ENCODE peak calls at places on chromosomes 4 and X, in five cellular contexts. R is Panc1, P is Peyer's patch, A is brain microvascular endothelial cell, S is SJSA1. Q is an unnamed sample.

GRCh38 chrX:50067435-50068292 is 133.1 kb downstream of the AKAP4 start:
- DNase-seq in R (no peak), P (peak; percentile 71), A (peak; percentile 40), S (no peak), Q (no peak)

GRCh38 chr4:183182873-183183725 is 84.0 kb downstream of the WWC2 start:
- DNase-seq in R (no peak), P (no peak), A (peak; percentile 93), S (peak; percentile 89), Q (no peak)

GRCh38 chr4:34289962-34290361 is 1954.4 kb downstream of the ARAP2 start:
- DNase-seq in R (no peak), P (no peak), A (no peak), S (no peak), Q (no peak)

GRCh38 chr4:25441519-25442117 is 64.6 kb downstream of the ANAPC4 start:
- DNase-seq in R (no peak), P (peak; percentile 75), A (peak; percentile 68), S (peak; percentile 49), Q (peak; percentile 18)

GRCh38 chr4:142404191-142404611 is 441.9 kb downstream of the INPP4B start:
- DNase-seq in R (no peak), P (no peak), A (peak; percentile 77), S (no peak), Q (peak; percentile 17)

GRCh38 chr4:33470805-33471204 is 2750.6 kb downstream of the PCDH7 start:
- DNase-seq in R (no peak), P (no peak), A (no peak), S (no peak), Q (no peak)

GRCh38 chr4:53601251-53601764 is 10.0 kb upstream of the LNX1 start:
- DNase-seq in R (no peak), P (peak; percentile 45), A (no peak), S (no peak), Q (peak; percentile 30)

GRCh38 chrX:49187028-49187394 is 838 bp upstream of the PRICKLE3 start:
- DNase-seq in R (no peak), P (no peak), A (no peak), S (no peak), Q (no peak)

GRCh38 chr4:172202480-172203076 is 389.4 kb downstream of the GALNTL6 start:
- DNase-seq in R (peak; percentile 10), P (no peak), A (peak; percentile 25), S (no peak), Q (no peak)

GRCh38 chr4:182338731-182339130 is 95.5 kb downstream of the TENM3 start:
- DNase-seq in R (no peak), P (no peak), A (no peak), S (no peak), Q (no peak)

GRCh38 chrX:40709395-40709794 is 25.9 kb downstream of the MED14 start:
- DNase-seq in R (no peak), P (no peak), A (no peak), S (no peak), Q (no peak)

GRCh38 chr4:125140966-125141495 is 173.7 kb upstream of the FAT4 start:
- DNase-seq in R (no peak), P (no peak), A (peak; percentile 46), S (no peak), Q (no peak)

GRCh38 chr4:1318046-1318375 is 28.3 kb downstream of the MAEA start:
- DNase-seq in R (no peak), P (no peak), A (no peak), S (no peak), Q (no peak)

GRCh38 chrX:132219343-132219768 is at the start of gene RAP2C:
- DNase-seq in R (peak; percentile 71), P (peak; percentile 90), A (no peak), S (peak; percentile 61), Q (peak; percentile 57)

GRCh38 chr4:24112466-24112865 is 222.6 kb upstream of the PPARGC1A start:
- DNase-seq in R (no peak), P (no peak), A (no peak), S (no peak), Q (no peak)

GRCh38 chrX:124223524-124223923 is 108.9 kb upstream of the TEX13D start:
- DNase-seq in R (no peak), P (no peak), A (no peak), S (no peak), Q (no peak)

GRCh38 chr4:184163813-184164212 is 53.9 kb downstream of the ENPP6 start:
- DNase-seq in R (no peak), P (peak; percentile 55), A (peak; percentile 34), S (no peak), Q (peak; percentile 53)

GRCh38 chrX:69664693-69665092 is 48.8 kb downstream of the EDA start:
- DNase-seq in R (no peak), P (no peak), A (no peak), S (no peak), Q (no peak)

GRCh38 chrX:87110142-87110541 is 407.5 kb upstream of the KLHL4 start:
- DNase-seq in R (no peak), P (no peak), A (no peak), S (no peak), Q (no peak)

GRCh38 chr4:76513517-76513916 is 78.5 kb downstream of the SHROOM3 start:
- DNase-seq in R (no peak), P (no peak), A (no peak), S (no peak), Q (no peak)

GRCh38 chrX:40152173-40152705 is 54.5 kb upstream of the BCOR start:
- DNase-seq in R (no peak), P (peak; percentile 63), A (no peak), S (peak; percentile 53), Q (peak; percentile 66)

GRCh38 chrX:115719171-115719570 is 158.2 kb downstream of the PLS3 start:
- DNase-seq in R (no peak), P (no peak), A (no peak), S (no peak), Q (no peak)

GRCh38 chrX:16319929-16320328 is 152.6 kb downstream of the MAGEB17 start:
- DNase-seq in R (no peak), P (no peak), A (peak; percentile 9), S (no peak), Q (no peak)

GRCh38 chr4:2827071-2827873 is 16.4 kb upstream of the ADD1 start:
- DNase-seq in R (no peak), P (peak; percentile 40), A (no peak), S (no peak), Q (no peak)

GRCh38 chr4:82765134-82765533 is 33.5 kb downstream of the SCD5 start:
- DNase-seq in R (no peak), P (no peak), A (no peak), S (no peak), Q (no peak)

GRCh38 chr4:128819082-128819742 is 9.7 kb downstream of the JADE1 start:
- DNase-seq in R (no peak), P (no peak), A (no peak), S (no peak), Q (no peak)

GRCh38 chrX:23557070-23557469 is 110.2 kb upstream of the PRDX4 start:
- DNase-seq in R (no peak), P (no peak), A (no peak), S (no peak), Q (no peak)

GRCh38 chrX:118346258-118347094 is 570 bp downstream of the WDR44 start:
- DNase-seq in R (no peak), P (peak; percentile 71), A (peak; percentile 9), S (peak; percentile 50), Q (peak; percentile 55)

GRCh38 chrX:46637937-46638336 is 64.4 kb downstream of the CHST7 start:
- DNase-seq in R (no peak), P (no peak), A (no peak), S (no peak), Q (no peak)

GRCh38 chr4:189656551-189657165 is 284.0 kb upstream of the FRG1 start:
- DNase-seq in R (no peak), P (no peak), A (no peak), S (no peak), Q (no peak)

DNA sequence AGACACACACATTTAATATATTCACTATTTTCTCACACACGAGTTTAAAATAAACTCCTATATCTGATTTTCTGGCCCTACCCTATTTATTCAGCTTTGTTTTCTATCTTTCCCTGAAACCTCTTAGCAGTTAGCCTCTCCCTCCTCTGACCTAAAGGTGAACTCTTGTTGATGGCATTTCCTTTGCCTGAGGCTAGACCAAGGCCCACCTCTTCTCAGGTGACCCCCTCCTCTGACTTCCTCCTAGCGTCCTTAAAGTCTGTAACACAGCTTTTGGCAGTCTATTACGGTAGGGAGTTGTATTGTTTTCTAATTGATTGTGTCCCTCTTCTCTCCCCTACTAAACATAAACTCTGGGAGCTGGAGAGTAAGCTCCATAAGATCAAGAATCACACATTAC is 1.7 kb upstream of the SRPX2 start:
- DNase-seq in R (no peak), P (no peak), A (no peak), S (no peak), Q (no peak)
- H3K27ac ChIP-seq in R (no peak overlapping the region), P (no peak overlapping the region), A (no peak overlapping the region), S (peak overlapping the region; percentile 92), Q (no peak overlapping the region)

GRCh38 chr4:149498246-149498645 is 317.4 kb downstream of the IQCM start:
- DNase-seq in R (no peak), P (no peak), A (no peak), S (no peak), Q (no peak)
- H3K27ac ChIP-seq in R (no peak overlapping the region), P (no peak overlapping the region), A (no peak overlapping the region), S (no peak overlapping the region), Q (no peak overlapping the region)

GRCh38 chrX:97461763-97462162 is 578.1 kb downstream of the RPA4 start:
- DNase-seq in R (no peak), P (no peak), A (no peak), S (no peak), Q (no peak)
- H3K27ac ChIP-seq in R (no peak overlapping the region), P (no peak overlapping the region), A (no peak overlapping the region), S (no peak overlapping the region), Q (no peak overlapping the region)

GRCh38 chr4:8126523-8126922 is 32.1 kb downstream of the ABLIM2 start:
- DNase-seq in R (no peak), P (no peak), A (no peak), S (no peak), Q (no peak)
- H3K27ac ChIP-seq in R (no peak overlapping the region), P (no peak overlapping the region), A (no peak overlapping the region), S (no peak overlapping the region), Q (no peak overlapping the region)

GRCh38 chrX:19991350-19991718 is 473 bp upstream of the BCLAF3 start:
- DNase-seq in R (no peak), P (no peak), A (no peak), S (no peak), Q (no peak)
- H3K27ac ChIP-seq in R (peak overlapping the region; percentile 82), P (peak overlapping the region; percentile 81), A (no peak overlapping the region), S (no peak overlapping the region), Q (peak overlapping the region; percentile 76)